ENCODE peak calls at places on chromosome 21, in seven cellular contexts. R, C, D, B, E, N and J are unnamed samples.

GRCh38 chr21:45309069-45309521 is 21.4 kb upstream of the POFUT2 start:
- DNase-seq in R (peak; percentile 45), C (no peak), D (peak; percentile 52), B (peak; percentile 82), E (peak; percentile 83), N (peak; percentile 43), J (no peak)

GRCh38 chr21:43209575-43210453 is 41.0 kb downstream of the CRYAA start:
- DNase-seq in R (no peak), C (no peak), D (no peak), B (no peak), E (peak; percentile 76), N (no peak), J (peak; percentile 6)

GRCh38 chr21:27190601-27191000 is 223.7 kb upstream of the ADAMTS5 start:
- DNase-seq in R (no peak), C (no peak), D (no peak), B (no peak), E (peak; percentile 26), N (peak; percentile 53), J (no peak)

GRCh38 chr21:45545236-45545570 is 3.0 kb upstream of the SLC19A1 start:
- DNase-seq in R (no peak), C (no peak), D (no peak), B (no peak), E (no peak), N (no peak), J (no peak)

GRCh38 chr21:42179316-42179715 is 39.6 kb upstream of the ABCG1 start:
- DNase-seq in R (no peak), C (no peak), D (no peak), B (peak; percentile 74), E (no peak), N (no peak), J (no peak)

GRCh38 chr21:41321908-41322495 is 5.4 kb downstream of the FAM3B start:
- DNase-seq in R (no peak), C (no peak), D (no peak), B (no peak), E (no peak), N (no peak), J (no peak)

GRCh38 chr21:14762734-14763694 is 216.9 kb upstream of the SAMSN1 start:
- DNase-seq in R (no peak), C (no peak), D (no peak), B (no peak), E (peak; percentile 23), N (no peak), J (no peak)

GRCh38 chr21:45615145-45615711 is 28.3 kb upstream of the PCBP3 start:
- DNase-seq in R (peak; percentile 88), C (peak; percentile 80), D (peak; percentile 79), B (no peak), E (no peak), N (no peak), J (no peak)

GRCh38 chr21:45709696-45710268 is 66.3 kb downstream of the PCBP3 start:
- DNase-seq in R (no peak), C (no peak), D (no peak), B (no peak), E (no peak), N (no peak), J (no peak)

GRCh38 chr21:32653326-32653901 is 41.2 kb upstream of the CFAP298 start:
- DNase-seq in R (no peak), C (no peak), D (no peak), B (peak; percentile 43), E (peak; percentile 44), N (peak; percentile 19), J (no peak)

GRCh38 chr21:41966872-41967621 is 13.2 kb upstream of the C2CD2 start:
- DNase-seq in R (no peak), C (no peak), D (no peak), B (no peak), E (no peak), N (no peak), J (no peak)

GRCh38 chr21:46110499-46111192 is 12.7 kb downstream of the COL6A2 start:
- DNase-seq in R (no peak), C (no peak), D (no peak), B (no peak), E (no peak), N (peak; percentile 62), J (peak; percentile 3)

GRCh38 chr21:42047821-42048613 is 23.1 kb upstream of the UMODL1 start:
- DNase-seq in R (no peak), C (no peak), D (no peak), B (no peak), E (peak; percentile 93), N (peak; percentile 31), J (no peak)

GRCh38 chr21:35377505-35378090 is 328.5 kb upstream of the RUNX1 start:
- DNase-seq in R (no peak), C (no peak), D (no peak), B (no peak), E (peak; percentile 23), N (no peak), J (no peak)